ENCODE peak calls at places on chromosomes 7 and 10, in four cellular contexts. V is ELR, F is Right ventricle myocardium superior, L is DMS153. M is an unnamed sample.

GRCh38 chr10:2784766-2785165 is 282.6 kb upstream of the PFKP start:
- DNase-seq in V (no peak), F (no peak), L (no peak), M (no peak)

GRCh38 chr10:3898821-3899220 is 113.8 kb upstream of the KLF6 start:
- DNase-seq in L (peak), V (no peak), F (no peak), M (peak)

GRCh38 chr7:40843338-40844026 is 708.7 kb downstream of the SUGCT start:
- DNase-seq in L (no peak), F (no peak), V (peak), M (no peak)

GRCh38 chr7:82444220-82445049 is 858 bp upstream of the CACNA2D1 start:
- DNase-seq in V (no peak), F (no peak), L (peak), M (no peak)

GRCh38 chr7:80439894-80440811 is 71.7 kb downstream of the GNAT3 start:
- DNase-seq in F (no peak), V (peak), L (no peak), M (no peak)

GRCh38 chr7:127886248-127886647 is 145.0 kb downstream of the LRRC4 start:
- DNase-seq in L (no peak), V (no peak), F (no peak), M (no peak)

GRCh38 chr10:125448596-125448995 is 234.4 kb downstream of the TEX36 start:
- DNase-seq in V (peak), L (no peak), F (no peak), M (no peak)

GRCh38 chr7:158821173-158822021 is 7.9 kb downstream of the ESYT2 start:
- DNase-seq in V (peak), F (no peak), L (no peak), M (no peak)

GRCh38 chr7:123538189-123538714 is 3.9 kb upstream of the IQUB start:
- DNase-seq in L (no peak), V (peak), F (no peak), M (no peak)

GRCh38 chr7:3493499-3493898 is 192.4 kb downstream of the SDK1 start:
- DNase-seq in F (no peak), L (no peak), V (peak), M (no peak)

GRCh38 chr7:76294344-76295024 is 8.0 kb upstream of the HSPB1 start:
- DNase-seq in F (peak), V (peak), L (peak), M (no peak)

GRCh38 chr7:131097662-131098376 is 229.9 kb upstream of the MKLN1 start:
- DNase-seq in L (no peak), F (no peak), V (no peak), M (no peak)

GRCh38 chr10:61964059-61964709 is 62.7 kb downstream of the ARID5B start:
- DNase-seq in V (no peak), L (no peak), F (no peak), M (no peak)

GRCh38 chr10:31977440-31978157 is 49.0 kb upstream of the ARHGAP12 start:
- DNase-seq in F (no peak), L (no peak), V (peak), M (no peak)

GRCh38 chr10:31646519-31646918 is 282.1 kb downstream of the ARHGAP12 start:
- DNase-seq in L (no peak), V (peak), F (no peak), M (no peak)

GRCh38 chr7:126718419-126718818 is 534.3 kb downstream of the GRM8 start:
- DNase-seq in V (no peak), F (no peak), L (no peak), M (no peak)

GRCh38 chr10:118800920-118801319 is 46.1 kb upstream of the CACUL1 start:
- DNase-seq in F (no peak), V (peak), L (no peak), M (peak)

GRCh38 chr7:157253850-157254249 is 83.0 kb upstream of the DNAJB6 start:
- DNase-seq in F (peak), V (no peak), L (peak), M (peak)

GRCh38 chr10:58266003-58266825 is 1.5 kb downstream of the IPMK start:
- DNase-seq in F (no peak), L (no peak), V (peak), M (no peak)

GRCh38 chr7:14714161-14714728 is 188.3 kb downstream of the DGKB start:
- DNase-seq in L (no peak), F (no peak), V (no peak), M (no peak)

GRCh38 chr7:13179775-13180448 is 492.5 kb downstream of the ARL4A start:
- DNase-seq in F (no peak), V (no peak), L (no peak), M (no peak)

GRCh38 chr7:5332579-5332978 is 49.8 kb downstream of the SLC29A4 start:
- DNase-seq in V (no peak), L (no peak), F (no peak), M (no peak)

GRCh38 chr10:6211341-6212265 is 8.9 kb downstream of the PFKFB3 start:
- DNase-seq in F (peak), L (no peak), V (no peak), M (no peak)

GRCh38 chr7:101900103-101900502 is 82.7 kb downstream of the CUX1 start:
- DNase-seq in F (peak), L (no peak), V (no peak), M (peak)

GRCh38 chr10:131231323-131231964 is 80.1 kb downstream of the TCERG1L start:
- DNase-seq in V (no peak), L (no peak), F (no peak), M (no peak)

GRCh38 chr10:118585794-118586193 is 9.7 kb downstream of the PRLHR start:
- DNase-seq in V (no peak), L (no peak), F (no peak), M (no peak)

GRCh38 chr10:91378061-91378460 is 32.1 kb upstream of the HECTD2 start:
- DNase-seq in L (no peak), F (no peak), V (peak), M (no peak)

GRCh38 chr10:82888809-82889455 is 1013.9 kb downstream of the NRG3 start:
- DNase-seq in V (no peak), L (no peak), F (no peak), M (no peak)

GRCh38 chr10:125661942-125662515 is 20.9 kb downstream of the TEX36 start:
- DNase-seq in V (peak), F (no peak), L (peak), M (no peak)

GRCh38 chr7:127717502-127718125 is 65.6 kb downstream of the SND1 start:
- DNase-seq in F (no peak), V (peak), L (no peak), M (no peak)

M was measured in LNCaP clone FGC.